ENCODE peak calls at places on chromosomes 1 and 21, in seven cellular contexts. T is stomach, Y is HCT116, P is upper lobe of left lung, N is GM23338, K is HL-60, W is Panc1. O is an unnamed sample.

GRCh38 chr1:222416001-222416791 is 131.7 kb downstream of the HHIPL2 start:
- DNase-seq in T (no peak), N (no peak), K (no peak), W (no peak), P (no peak), Y (no peak), O (no peak)

GRCh38 chr1:172507741-172508140 is 25.2 kb upstream of the SUCO start:
- DNase-seq in N (no peak), P (no peak), K (no peak), T (no peak), W (no peak), Y (no peak), O (no peak)

GRCh38 chr1:11862890-11863289 is 4.1 kb upstream of the NPPB start:
- DNase-seq in N (no peak), T (no peak), Y (no peak), P (no peak), W (no peak), K (no peak), O (no peak)

GRCh38 chr1:66752000-66752592 is at the start of gene DYNLT5:
- DNase-seq in K (peak; percentile 9), N (peak; percentile 80), Y (no peak), P (peak; percentile 91), T (peak; percentile 32), W (no peak), O (peak; percentile 62)

GRCh38 chr1:56927171-56927570 is 38.6 kb downstream of the C8B start:
- DNase-seq in N (no peak), Y (no peak), K (no peak), T (no peak), P (no peak), W (no peak), O (no peak)

GRCh38 chr1:162168935-162169545 is 99.5 kb downstream of the NOS1AP start:
- DNase-seq in T (no peak), W (no peak), Y (no peak), P (no peak), N (no peak), K (no peak), O (no peak)

GRCh38 chr21:34337741-34338140 is 26.1 kb upstream of the KCNE2 start:
- DNase-seq in T (no peak), W (no peak), K (no peak), N (no peak), Y (no peak), P (no peak), O (peak; percentile 55)

GRCh38 chr1:41918450-41919043 is at the start of gene HIVEP3:
- DNase-seq in T (no peak), W (no peak), K (no peak), P (no peak), Y (no peak), N (peak; percentile 67), O (no peak)

GRCh38 chr1:24294757-24295371 is 24.3 kb upstream of the GRHL3 start:
- DNase-seq in Y (no peak), T (peak; percentile 40), K (peak; percentile 16), W (no peak), P (no peak), N (peak; percentile 57), O (peak; percentile 92)

GRCh38 chr1:145714524-145715111 is 4.7 kb upstream of the CD160 start:
- DNase-seq in W (no peak), K (no peak), Y (no peak), T (no peak), N (no peak), P (no peak), O (no peak)

GRCh38 chr1:7743346-7743745 is 27.8 kb upstream of the VAMP3 start:
- DNase-seq in W (no peak), T (no peak), K (no peak), Y (no peak), N (no peak), P (no peak), O (no peak)

GRCh38 chr1:89260575-89261275 is 11.9 kb downstream of the GBP5 start:
- DNase-seq in Y (no peak), N (no peak), K (no peak), W (no peak), T (no peak), P (no peak), O (no peak)

GRCh38 chr21:17673261-17674020 is 60.7 kb upstream of the BTG3 start:
- DNase-seq in T (no peak), W (no peak), P (no peak), N (peak; percentile 58), K (no peak), Y (no peak), O (no peak)

GRCh38 chr1:116738673-116739370 is 15.4 kb upstream of the CD2 start:
- DNase-seq in T (no peak), W (no peak), Y (no peak), N (no peak), K (no peak), P (no peak), O (peak; percentile 41)

GRCh38 chr1:160411963-160412362 is 11.6 kb downstream of the VANGL2 start:
- DNase-seq in N (no peak), Y (no peak), K (no peak), T (no peak), P (no peak), W (no peak), O (no peak)

GRCh38 chr1:209871006-209871405 is 43.2 kb downstream of the UTP25 start:
- DNase-seq in P (no peak), N (no peak), K (no peak), Y (no peak), W (no peak), T (no peak), O (no peak)

GRCh38 chr1:200907611-200908097 is 13.0 kb downstream of the INAVA start:
- DNase-seq in Y (no peak), K (peak; percentile 89), P (no peak), W (no peak), T (no peak), N (no peak), O (no peak)

GRCh38 chr1:48560577-48560976 is 88.6 kb upstream of the SPATA6 start:
- DNase-seq in N (no peak), Y (no peak), K (no peak), P (no peak), T (no peak), W (no peak), O (no peak)
- TF ChIP-seq POLR2AphosphoS5 in N (no peak), Y (no peak), K (no peak), P (no peak), T (no peak), W (no peak), O (no peak)

GRCh38 chr1:184937729-184938128 is 36.6 kb downstream of the NIBAN1 start:
- DNase-seq in W (no peak), T (peak; percentile 32), N (peak; percentile 35), K (no peak), Y (no peak), P (no peak), O (no peak)

GRCh38 chr1:184933944-184934343 is 40.4 kb downstream of the NIBAN1 start:
- DNase-seq in T (no peak), P (no peak), K (no peak), Y (no peak), W (no peak), N (no peak), O (no peak)

GRCh38 chr1:184940226-184940625 is 34.1 kb downstream of the NIBAN1 start:
- DNase-seq in T (no peak), K (no peak), N (no peak), W (no peak), P (no peak), Y (no peak), O (no peak)

GRCh38 chr1:184932319-184932718 is 42.0 kb downstream of the NIBAN1 start:
- DNase-seq in Y (no peak), N (no peak), K (no peak), W (no peak), P (no peak), T (no peak), O (no peak)

GRCh38 chr1:184935919-184936798 is 38.1 kb downstream of the NIBAN1 start:
- DNase-seq in W (no peak), K (no peak), N (no peak), T (no peak), P (no peak), Y (no peak), O (no peak)
- TF ChIP-seq CTCF in W (no peak), K (no peak), N (no peak), T (no peak), P (no peak), Y (no peak), O (no peak)

GRCh38 chr1:48492392-48492791 is 20.4 kb upstream of the SPATA6 start:
- DNase-seq in W (no peak), P (no peak), K (no peak), T (no peak), N (no peak), Y (no peak), O (no peak)
- TF ChIP-seq POLR2AphosphoS5 in W (no peak), P (no peak), K (no peak), T (no peak), N (no peak), Y (no peak), O (no peak)

DNA sequence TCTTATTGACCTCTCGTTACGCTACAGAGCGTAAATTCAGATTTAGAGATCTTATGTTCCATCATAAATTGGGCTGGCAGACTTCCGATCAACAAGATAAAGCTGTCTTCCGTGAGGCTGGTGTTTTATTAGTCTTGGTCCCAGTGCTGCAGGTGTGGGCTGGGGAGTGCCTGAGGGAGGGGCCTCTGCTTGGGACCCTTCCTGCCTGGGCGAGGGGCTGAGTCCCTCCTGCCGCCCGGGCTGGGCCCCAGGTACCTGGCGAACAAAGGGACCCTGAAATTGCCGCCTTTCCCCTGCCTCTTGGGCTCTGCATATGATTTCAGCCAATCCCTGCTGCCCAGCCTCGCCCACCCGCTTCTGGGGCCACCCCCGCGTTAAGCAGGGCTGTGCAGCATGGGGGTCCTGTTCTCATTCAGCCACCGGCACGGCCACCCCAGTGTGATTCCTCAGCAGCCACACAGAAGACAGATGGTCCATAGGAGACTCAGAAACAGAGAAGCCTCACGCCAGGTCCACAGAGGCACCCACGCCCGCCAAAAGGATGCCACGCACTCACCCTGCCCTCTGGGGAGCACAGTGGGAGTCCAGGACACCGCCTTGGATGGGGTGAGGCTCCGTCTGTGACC is 6.1 kb upstream of the SAMD11 start:
- DNase-seq in P (peak; percentile 64), T (no peak), K (no peak), W (no peak), Y (no peak), N (no peak), O (no peak)
- TF ChIP-seq CTCF in P (no peak), T (no peak), K (no peak), W (no peak), Y (no peak), N (no peak), O (no peak)

DNA sequence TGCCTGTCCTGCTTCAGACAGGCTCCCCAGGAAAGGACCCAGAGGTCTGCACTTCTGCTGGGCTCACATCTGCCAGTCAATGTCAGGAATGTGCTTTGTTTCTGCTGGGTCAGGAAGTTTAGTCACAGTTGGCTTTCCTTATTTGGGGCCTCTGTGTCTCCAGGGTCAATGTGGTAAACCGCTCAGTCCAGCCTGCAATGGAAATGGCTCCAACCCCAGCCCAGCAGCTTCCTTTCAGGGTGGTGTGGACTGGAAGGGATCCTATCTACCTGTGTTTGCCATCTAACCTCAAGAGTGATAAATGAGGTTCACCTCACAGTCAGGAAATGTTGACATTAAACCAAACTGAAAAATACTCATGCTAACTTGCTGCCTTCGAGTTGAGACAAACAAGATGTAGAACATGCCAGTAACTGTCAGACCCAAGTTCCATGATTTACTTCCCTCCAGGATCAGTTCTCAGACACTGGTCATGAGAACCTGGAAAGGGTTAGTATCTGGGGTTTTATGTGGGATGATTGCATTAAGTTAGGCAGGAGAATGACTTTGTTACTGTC is 20.3 kb downstream of the ENO1 start:
- DNase-seq in W (no peak), T (peak; percentile 41), Y (no peak), P (no peak), N (no peak), K (peak; percentile 77), O (no peak)
- TF ChIP-seq POLR2AphosphoS5 in W (peak; percentile 70), T (no peak), Y (no peak), P (peak; percentile 30), N (no peak), K (peak; percentile 84), O (no peak)

GRCh38 chr1:100866041-100866900 is 28.4 kb downstream of the EXTL2 start:
- DNase-seq in W (no peak), K (peak; percentile 28), P (no peak), T (no peak), N (peak; percentile 29), Y (peak; percentile 15), O (no peak)
- TF ChIP-seq CTCF in W (peak; percentile 48), K (peak; percentile 38), P (peak; percentile 77), T (no peak), N (peak; percentile 55), Y (peak; percentile 60), O (peak; percentile 14)